ENCODE peak calls at places on chromosome 1, in five cellular contexts. Z, O, X, Y and L are unnamed samples.

GRCh38 chr1:176576670-176577069 is 113.7 kb downstream of the PAPPA2 start:
- DNase-seq in Z (no peak), Y (no peak), O (no peak), X (no peak), L (no peak)

GRCh38 chr1:180358649-180359048 is 128.6 kb downstream of the LHX4 start:
- DNase-seq in X (no peak), O (no peak), Z (no peak), Y (no peak), L (no peak)

GRCh38 chr1:117753232-117753631 is 147.4 kb downstream of the TENT5C start:
- DNase-seq in Z (no peak), O (no peak), X (no peak), Y (no peak), L (no peak)

GRCh38 chr1:219385786-219386427 is 212.2 kb downstream of the LYPLAL1 start:
- DNase-seq in O (peak; percentile 34), Z (no peak), X (peak; percentile 67), Y (peak; percentile 27), L (no peak)

GRCh38 chr1:59397459-59397858 is 100.6 kb downstream of the FGGY start:
- DNase-seq in X (no peak), Z (no peak), Y (no peak), O (no peak), L (no peak)

GRCh38 chr1:206653715-206654459 is 18.6 kb downstream of the DYRK3 start:
- DNase-seq in Z (no peak), O (no peak), Y (no peak), X (no peak), L (no peak)

GRCh38 chr1:8666394-8667167 is 150.9 kb downstream of the RERE start:
- DNase-seq in O (peak; percentile 82), Y (no peak), X (peak; percentile 43), Z (no peak), L (no peak)

GRCh38 chr1:24190970-24191570 is 4.0 kb upstream of the IFNLR1 start:
- DNase-seq in Y (no peak), O (peak; percentile 41), X (no peak), Z (no peak), L (no peak)

GRCh38 chr1:168338589-168339503 is 58.2 kb downstream of the TBX19 start:
- DNase-seq in Y (no peak), X (no peak), Z (no peak), O (peak; percentile 61), L (no peak)

GRCh38 chr1:234868296-234869147 is 258.5 kb upstream of the IRF2BP2 start:
- DNase-seq in O (no peak), Z (no peak), Y (no peak), X (no peak), L (no peak)

GRCh38 chr1:220813013-220813412 is 26.3 kb downstream of the MTARC1 start:
- DNase-seq in Y (no peak), O (peak; percentile 8), X (no peak), Z (no peak), L (no peak)

GRCh38 chr1:150235436-150235851 is 468 bp downstream of the ANP32E start:
- DNase-seq in O (no peak), Y (no peak), Z (no peak), X (peak; percentile 10), L (no peak)

GRCh38 chr1:193184776-193185175 is 1.6 kb downstream of the B3GALT2 start:
- DNase-seq in X (no peak), Y (no peak), O (no peak), Z (no peak), L (no peak)

GRCh38 chr1:211259596-211260126 is 495 bp downstream of the RCOR3 start:
- DNase-seq in X (no peak), O (peak; percentile 82), Y (no peak), Z (no peak), L (peak; percentile 43)

GRCh38 chr1:212774584-212774983 is 17.0 kb downstream of the NSL1 start:
- DNase-seq in Z (no peak), O (no peak), X (no peak), Y (no peak), L (no peak)

GRCh38 chr1:169103002-169103401 is 3.5 kb upstream of the ATP1B1 start:
- DNase-seq in Y (no peak), Z (no peak), O (no peak), X (no peak), L (no peak)

GRCh38 chr1:208314431-208314830 is 70.2 kb upstream of the PLXNA2 start:
- DNase-seq in O (no peak), X (no peak), Z (no peak), Y (no peak), L (no peak)

GRCh38 chr1:53656062-53656915 is 82.7 kb downstream of the GLIS1 start:
- DNase-seq in Z (peak; percentile 27), O (no peak), X (no peak), Y (no peak), L (no peak)

GRCh38 chr1:3264456-3264855 is 190.0 kb upstream of the ARHGEF16 start:
- DNase-seq in O (no peak), Z (no peak), X (no peak), Y (no peak), L (no peak)

GRCh38 chr1:64470670-64471217 is 815 bp downstream of the CACHD1 start:
- DNase-seq in Y (peak; percentile 69), Z (no peak), X (no peak), O (peak; percentile 1), L (no peak)

GRCh38 chr1:27058976-27059688 is 46.5 kb upstream of the TENT5B start:
- DNase-seq in O (no peak), Z (no peak), Y (no peak), X (no peak), L (no peak)